ENCODE peak calls at places on chromosomes 6 and 20, in eight cellular contexts. One of them, this sample, is unnamed.

GRCh38 chr20:45044084-45044573 is 56.8 kb downstream of the KCNS1 start:
- DNase-seq in RWPE2: no peak
- DNase-seq in lower lobe of right lung: no peak
- DNase-seq in A549: peak
- DNase-seq in PC-9: peak
- DNase-seq in CD8-positive, alpha-beta T cell: no peak
- DNase-seq in heart left ventricle: no peak
- DNase-seq in stomach: no peak
- DNase-seq in this sample: peak

GRCh38 chr6:63478751-63479150 is 93.5 kb upstream of the LOC128125822 start:
- DNase-seq in RWPE2: no peak
- DNase-seq in lower lobe of right lung: no peak
- DNase-seq in A549: no peak
- DNase-seq in PC-9: no peak
- DNase-seq in CD8-positive, alpha-beta T cell: no peak
- DNase-seq in heart left ventricle: no peak
- DNase-seq in stomach: no peak
- DNase-seq in this sample: no peak

GRCh38 chr20:14069796-14070195 is 74.5 kb downstream of the MACROD2 start:
- DNase-seq in RWPE2: no peak
- DNase-seq in lower lobe of right lung: no peak
- DNase-seq in A549: no peak
- DNase-seq in PC-9: no peak
- DNase-seq in CD8-positive, alpha-beta T cell: no peak
- DNase-seq in heart left ventricle: no peak
- DNase-seq in stomach: no peak
- DNase-seq in this sample: no peak

GRCh38 chr20:46820682-46821081 is 74.0 kb upstream of the EYA2 start:
- DNase-seq in RWPE2: no peak
- DNase-seq in lower lobe of right lung: no peak
- DNase-seq in A549: no peak
- DNase-seq in PC-9: peak
- DNase-seq in CD8-positive, alpha-beta T cell: no peak
- DNase-seq in heart left ventricle: no peak
- DNase-seq in stomach: peak
- DNase-seq in this sample: no peak

GRCh38 chr6:143200035-143200770 is 139.5 kb downstream of the AIG1 start:
- DNase-seq in RWPE2: no peak
- DNase-seq in lower lobe of right lung: no peak
- DNase-seq in A549: no peak
- DNase-seq in PC-9: no peak
- DNase-seq in CD8-positive, alpha-beta T cell: no peak
- DNase-seq in heart left ventricle: no peak
- DNase-seq in stomach: no peak
- DNase-seq in this sample: no peak

GRCh38 chr6:90621581-90621980 is 34.7 kb upstream of the MAP3K7 start:
- DNase-seq in RWPE2: no peak
- DNase-seq in lower lobe of right lung: no peak
- DNase-seq in A549: no peak
- DNase-seq in PC-9: no peak
- DNase-seq in CD8-positive, alpha-beta T cell: no peak
- DNase-seq in heart left ventricle: no peak
- DNase-seq in stomach: no peak
- DNase-seq in this sample: no peak

GRCh38 chr6:31180500-31180899 is 10.0 kb upstream of the POU5F1 start:
- DNase-seq in RWPE2: no peak
- DNase-seq in lower lobe of right lung: peak
- DNase-seq in A549: no peak
- DNase-seq in PC-9: no peak
- DNase-seq in CD8-positive, alpha-beta T cell: peak
- DNase-seq in heart left ventricle: peak
- DNase-seq in stomach: no peak
- DNase-seq in this sample: peak

GRCh38 chr6:142838821-142839685 is 105.9 kb downstream of the HIVEP2 start:
- DNase-seq in RWPE2: no peak
- DNase-seq in lower lobe of right lung: no peak
- DNase-seq in A549: peak
- DNase-seq in PC-9: peak
- DNase-seq in CD8-positive, alpha-beta T cell: no peak
- DNase-seq in heart left ventricle: no peak
- DNase-seq in stomach: no peak
- DNase-seq in this sample: no peak

GRCh38 chr6:30002871-30003270 is 58.2 kb upstream of the POLR1H start:
- DNase-seq in RWPE2: no peak
- DNase-seq in lower lobe of right lung: no peak
- DNase-seq in A549: no peak
- DNase-seq in PC-9: no peak
- DNase-seq in CD8-positive, alpha-beta T cell: no peak
- DNase-seq in heart left ventricle: no peak
- DNase-seq in stomach: no peak
- DNase-seq in this sample: no peak

GRCh38 chr20:400451-401275 is 7.4 kb upstream of the RBCK1 start:
- DNase-seq in RWPE2: no peak
- DNase-seq in lower lobe of right lung: no peak
- DNase-seq in A549: peak
- DNase-seq in PC-9: no peak
- DNase-seq in CD8-positive, alpha-beta T cell: no peak
- DNase-seq in heart left ventricle: no peak
- DNase-seq in stomach: no peak
- DNase-seq in this sample: no peak

GRCh38 chr6:53027131-53027718 is 32.1 kb upstream of the GSTA4 start:
- DNase-seq in RWPE2: no peak
- DNase-seq in lower lobe of right lung: no peak
- DNase-seq in A549: no peak
- DNase-seq in PC-9: no peak
- DNase-seq in CD8-positive, alpha-beta T cell: no peak
- DNase-seq in heart left ventricle: no peak
- DNase-seq in stomach: no peak
- DNase-seq in this sample: no peak

GRCh38 chr20:37309941-37310590 is 20.6 kb downstream of the MANBAL start:
- DNase-seq in RWPE2: no peak
- DNase-seq in lower lobe of right lung: no peak
- DNase-seq in A549: no peak
- DNase-seq in PC-9: no peak
- DNase-seq in CD8-positive, alpha-beta T cell: no peak
- DNase-seq in heart left ventricle: no peak
- DNase-seq in stomach: peak
- DNase-seq in this sample: no peak

GRCh38 chr20:62498874-62499273 is 23.1 kb upstream of the GATA5 start:
- DNase-seq in RWPE2: no peak
- DNase-seq in lower lobe of right lung: no peak
- DNase-seq in A549: no peak
- DNase-seq in PC-9: no peak
- DNase-seq in CD8-positive, alpha-beta T cell: no peak
- DNase-seq in heart left ventricle: no peak
- DNase-seq in stomach: no peak
- DNase-seq in this sample: no peak

GRCh38 chr6:37279366-37280134 is 21.6 kb upstream of the TMEM217 start:
- DNase-seq in RWPE2: no peak
- DNase-seq in lower lobe of right lung: no peak
- DNase-seq in A549: no peak
- DNase-seq in PC-9: peak
- DNase-seq in CD8-positive, alpha-beta T cell: no peak
- DNase-seq in heart left ventricle: no peak
- DNase-seq in stomach: no peak
- DNase-seq in this sample: no peak

DNA sequence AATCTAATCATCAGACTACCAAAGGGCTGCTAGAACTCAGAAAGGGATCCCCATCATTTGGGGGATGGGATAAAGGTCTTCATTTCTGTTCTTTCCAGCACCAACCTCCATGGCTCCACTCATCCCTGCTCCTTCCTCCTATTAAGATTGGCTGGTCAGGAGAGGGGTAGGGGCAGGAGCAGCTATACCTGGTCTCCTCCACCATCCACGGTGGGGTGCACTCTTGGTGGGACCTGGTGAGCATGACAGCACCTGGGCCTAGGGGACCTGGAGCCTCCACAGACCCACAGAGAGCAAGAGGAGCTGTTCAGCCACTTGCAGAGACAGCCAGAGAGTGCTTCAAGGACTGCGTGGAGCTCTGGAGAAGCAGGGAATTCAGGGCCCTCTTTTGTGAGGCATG is 6.1 kb upstream of the ULBP2 start:
- DNase-seq in RWPE2: no peak
- DNase-seq in lower lobe of right lung: no peak
- DNase-seq in A549: no peak
- DNase-seq in PC-9: no peak
- DNase-seq in CD8-positive, alpha-beta T cell: peak
- DNase-seq in heart left ventricle: no peak
- DNase-seq in stomach: no peak
- DNase-seq in this sample: no peak
- H3K27ac ChIP-seq in RWPE2: no peak
- H3K27ac ChIP-seq in lower lobe of right lung: no peak
- H3K27ac ChIP-seq in A549: no peak
- H3K27ac ChIP-seq in PC-9: no peak
- H3K27ac ChIP-seq in CD8-positive, alpha-beta T cell: no peak
- H3K27ac ChIP-seq in heart left ventricle: no peak
- H3K27ac ChIP-seq in stomach: no peak
- H3K27ac ChIP-seq in this sample: no peak

DNA sequence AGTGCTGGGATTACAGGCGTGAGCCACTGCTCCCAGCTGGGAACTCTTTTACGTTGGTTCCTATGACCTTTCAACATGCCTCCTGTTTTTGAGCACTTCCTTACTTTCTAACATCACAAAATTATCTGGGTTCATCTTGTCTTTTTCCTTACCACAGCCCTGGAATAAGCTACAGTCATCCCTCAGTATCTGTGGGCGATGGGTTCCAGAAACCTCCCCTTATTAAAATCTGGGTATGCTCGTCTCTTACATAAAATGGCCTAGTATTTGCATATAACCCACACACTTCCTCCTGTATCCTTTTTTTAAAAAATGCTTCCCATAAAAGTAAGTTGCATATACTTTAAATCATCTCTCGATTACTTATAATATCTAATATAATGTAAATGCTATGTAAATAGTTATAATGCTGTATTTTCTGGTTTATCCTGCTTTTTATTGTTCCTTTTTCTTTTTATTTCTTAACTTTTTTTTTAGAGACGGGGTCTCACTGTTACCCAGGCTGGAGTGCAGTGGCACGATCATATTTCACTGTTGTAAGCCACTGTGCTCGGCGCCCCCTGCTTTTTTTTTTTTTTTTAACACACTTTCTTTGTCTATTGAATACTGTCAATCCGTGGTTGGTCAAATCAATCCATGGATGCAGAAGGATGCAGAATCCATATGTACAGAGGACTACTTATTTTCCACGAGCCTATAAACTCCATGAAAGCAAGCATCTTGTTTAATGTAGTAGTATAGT is 9.2 kb downstream of the RPF2 start:
- DNase-seq in RWPE2: no peak
- DNase-seq in lower lobe of right lung: no peak
- DNase-seq in A549: no peak
- DNase-seq in PC-9: no peak
- DNase-seq in CD8-positive, alpha-beta T cell: no peak
- DNase-seq in heart left ventricle: no peak
- DNase-seq in stomach: no peak
- DNase-seq in this sample: no peak
- TF ChIP-seq CTCF in RWPE2: peak
- TF ChIP-seq CTCF in lower lobe of right lung: no peak
- TF ChIP-seq CTCF in A549: peak
- TF ChIP-seq CTCF in PC-9: no peak
- TF ChIP-seq CTCF in CD8-positive, alpha-beta T cell: no peak
- TF ChIP-seq CTCF in heart left ventricle: no peak
- TF ChIP-seq CTCF in stomach: no peak
- TF ChIP-seq CTCF in this sample: no peak

GRCh38 chr20:59749293-59749680 is 144.9 kb downstream of the PHACTR3 start:
- DNase-seq in RWPE2: no peak
- DNase-seq in lower lobe of right lung: no peak
- DNase-seq in A549: no peak
- DNase-seq in PC-9: no peak
- DNase-seq in CD8-positive, alpha-beta T cell: no peak
- DNase-seq in heart left ventricle: no peak
- DNase-seq in stomach: no peak
- DNase-seq in this sample: no peak

GRCh38 chr20:59750209-59750840 is 146.0 kb downstream of the PHACTR3 start:
- DNase-seq in RWPE2: no peak
- DNase-seq in lower lobe of right lung: no peak
- DNase-seq in A549: no peak
- DNase-seq in PC-9: no peak
- DNase-seq in CD8-positive, alpha-beta T cell: no peak
- DNase-seq in heart left ventricle: no peak
- DNase-seq in stomach: no peak
- DNase-seq in this sample: no peak

GRCh38 chr20:59747671-59748515 is 143.6 kb downstream of the PHACTR3 start:
- DNase-seq in RWPE2: no peak
- DNase-seq in lower lobe of right lung: no peak
- DNase-seq in A549: no peak
- DNase-seq in PC-9: no peak
- DNase-seq in CD8-positive, alpha-beta T cell: no peak
- DNase-seq in heart left ventricle: no peak
- DNase-seq in stomach: no peak
- DNase-seq in this sample: no peak

GRCh38 chr20:59751075-59751711 is 146.9 kb downstream of the PHACTR3 start:
- DNase-seq in RWPE2: no peak
- DNase-seq in lower lobe of right lung: peak
- DNase-seq in A549: peak
- DNase-seq in PC-9: no peak
- DNase-seq in CD8-positive, alpha-beta T cell: no peak
- DNase-seq in heart left ventricle: peak
- DNase-seq in stomach: peak
- DNase-seq in this sample: no peak

GRCh38 chr20:59748555-59749292 is 144.4 kb downstream of the PHACTR3 start:
- DNase-seq in RWPE2: no peak
- DNase-seq in lower lobe of right lung: no peak
- DNase-seq in A549: no peak
- DNase-seq in PC-9: no peak
- DNase-seq in CD8-positive, alpha-beta T cell: no peak
- DNase-seq in heart left ventricle: no peak
- DNase-seq in stomach: no peak
- DNase-seq in this sample: no peak
- H3K27ac ChIP-seq in RWPE2: no peak
- H3K27ac ChIP-seq in lower lobe of right lung: no peak
- H3K27ac ChIP-seq in A549: no peak
- H3K27ac ChIP-seq in PC-9: no peak
- H3K27ac ChIP-seq in CD8-positive, alpha-beta T cell: no peak
- H3K27ac ChIP-seq in heart left ventricle: no peak
- H3K27ac ChIP-seq in stomach: peak
- H3K27ac ChIP-seq in this sample: no peak

DNA sequence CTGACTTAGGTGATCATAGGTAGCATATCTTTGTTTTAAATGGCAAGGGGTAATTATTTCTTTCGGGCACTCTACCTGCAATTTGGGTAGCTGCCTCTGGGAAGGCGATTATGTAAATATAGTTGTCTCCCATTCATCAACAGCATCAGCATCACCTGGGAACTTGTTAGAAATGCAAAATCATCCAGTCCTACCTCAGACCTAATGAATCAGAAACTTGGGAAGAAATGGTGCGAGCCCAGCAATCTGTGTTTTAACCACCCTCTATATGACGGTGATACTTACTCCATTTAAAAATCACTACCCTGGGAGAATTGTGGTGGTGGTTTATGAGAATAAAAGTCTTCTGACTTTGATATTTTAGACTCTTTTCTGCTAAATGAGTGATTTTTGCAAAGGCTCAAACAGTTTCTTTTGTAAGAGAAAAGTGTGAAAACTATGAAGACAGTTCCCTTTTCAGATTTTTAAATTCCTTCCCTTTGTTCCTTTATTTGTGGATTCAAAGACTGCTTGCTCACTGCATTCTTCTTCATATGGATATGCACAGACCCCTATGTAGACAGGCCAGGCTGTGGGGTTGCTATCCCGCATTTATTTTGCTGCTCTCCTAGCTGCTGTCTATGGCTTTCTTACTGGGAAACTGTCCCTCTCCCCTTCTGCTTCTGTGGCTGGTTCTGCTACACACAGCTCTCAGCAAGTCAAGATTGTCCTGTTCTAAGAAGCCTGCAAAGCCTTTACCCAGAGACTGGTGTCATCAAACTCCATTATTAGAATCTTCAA is 365.3 kb downstream of the RNF144B start:
- DNase-seq in RWPE2: no peak
- DNase-seq in lower lobe of right lung: no peak
- DNase-seq in A549: no peak
- DNase-seq in PC-9: no peak
- DNase-seq in CD8-positive, alpha-beta T cell: no peak
- DNase-seq in heart left ventricle: no peak
- DNase-seq in stomach: no peak
- DNase-seq in this sample: no peak
- TF ChIP-seq CTCF in RWPE2: no peak
- TF ChIP-seq CTCF in lower lobe of right lung: no peak
- TF ChIP-seq CTCF in A549: no peak
- TF ChIP-seq CTCF in PC-9: no peak
- TF ChIP-seq CTCF in CD8-positive, alpha-beta T cell: no peak
- TF ChIP-seq CTCF in heart left ventricle: no peak
- TF ChIP-seq CTCF in stomach: no peak
- TF ChIP-seq CTCF in this sample: no peak